ENCODE peak calls at places on chromosomes 13 and 19, in four cellular contexts. One of them, this sample, is unnamed.

GRCh38 chr19:823565-824121 is 1.9 kb upstream of the PLPPR3 start:
- DNase-seq in GM12891: no peak
- DNase-seq in K562: peak
- DNase-seq in GM12878: no peak
- DNase-seq in this sample: peak

GRCh38 chr19:28299649-28300048 is 913.3 kb downstream of the UQCRFS1 start:
- DNase-seq in GM12891: no peak
- DNase-seq in K562: no peak
- DNase-seq in GM12878: no peak
- DNase-seq in this sample: no peak

GRCh38 chr13:25848822-25849740 is 202.7 kb downstream of the SHISA2 start:
- DNase-seq in GM12891: no peak
- DNase-seq in K562: no peak
- DNase-seq in GM12878: no peak
- DNase-seq in this sample: no peak

GRCh38 chr13:110574161-110574560 is 12.6 kb upstream of the RAB20 start:
- DNase-seq in GM12891: no peak
- DNase-seq in K562: no peak
- DNase-seq in GM12878: no peak
- DNase-seq in this sample: no peak

GRCh38 chr13:89401209-89401810 is 1730.1 kb downstream of the SLITRK5 start:
- DNase-seq in GM12891: no peak
- DNase-seq in K562: no peak
- DNase-seq in GM12878: no peak
- DNase-seq in this sample: no peak

GRCh38 chr19:4523306-4524110 is 5.2 kb upstream of the PLIN4 start:
- DNase-seq in GM12891: no peak
- DNase-seq in K562: peak
- DNase-seq in GM12878: no peak
- DNase-seq in this sample: peak

GRCh38 chr13:113458218-113459065 is 5.2 kb upstream of the ADPRHL1 start:
- DNase-seq in GM12891: no peak
- DNase-seq in K562: peak
- DNase-seq in GM12878: no peak
- DNase-seq in this sample: no peak

GRCh38 chr19:54391589-54392061 is 23.6 kb upstream of the TTYH1 start:
- DNase-seq in GM12891: no peak
- DNase-seq in K562: no peak
- DNase-seq in GM12878: no peak
- DNase-seq in this sample: no peak

GRCh38 chr13:30120133-30120822 is 187.1 kb downstream of the KATNAL1 start:
- DNase-seq in GM12891: no peak
- DNase-seq in K562: no peak
- DNase-seq in GM12878: no peak
- DNase-seq in this sample: no peak

GRCh38 chr13:98681017-98681416 is 71.5 kb downstream of the SLC15A1 start:
- DNase-seq in GM12891: no peak
- DNase-seq in K562: no peak
- DNase-seq in GM12878: no peak
- DNase-seq in this sample: no peak

GRCh38 chr19:29759359-29759758 is 44.3 kb upstream of the C19orf12 start:
- DNase-seq in GM12891: no peak
- DNase-seq in K562: no peak
- DNase-seq in GM12878: no peak
- DNase-seq in this sample: no peak

GRCh38 chr19:33864311-33864850 is 67.7 kb downstream of the KCTD15 start:
- DNase-seq in GM12891: no peak
- DNase-seq in K562: no peak
- DNase-seq in GM12878: no peak
- DNase-seq in this sample: no peak

GRCh38 chr19:9309974-9310446 is 372 bp upstream of the ZNF699 start:
- DNase-seq in GM12891: no peak
- DNase-seq in K562: peak
- DNase-seq in GM12878: no peak
- DNase-seq in this sample: no peak

GRCh38 chr19:2540646-2541454 is 64.9 kb downstream of the GADD45B start:
- DNase-seq in GM12891: no peak
- DNase-seq in K562: no peak
- DNase-seq in GM12878: no peak
- DNase-seq in this sample: no peak

GRCh38 chr19:19140476-19140875 is 2.2 kb upstream of the TMEM161A start:
- DNase-seq in GM12891: no peak
- DNase-seq in K562: no peak
- DNase-seq in GM12878: no peak
- DNase-seq in this sample: no peak

GRCh38 chr19:1361601-1362384 is 21.9 kb upstream of the NDUFS7 start:
- DNase-seq in GM12891: no peak
- DNase-seq in K562: no peak
- DNase-seq in GM12878: no peak
- DNase-seq in this sample: no peak

GRCh38 chr13:114025432-114026127 is 51.7 kb upstream of the C13orf46 start:
- DNase-seq in GM12891: no peak
- DNase-seq in K562: no peak
- DNase-seq in GM12878: no peak
- DNase-seq in this sample: no peak

GRCh38 chr13:40141859-40142555 is 486.5 kb downstream of the COG6 start:
- DNase-seq in GM12891: no peak
- DNase-seq in K562: no peak
- DNase-seq in GM12878: no peak
- DNase-seq in this sample: no peak

GRCh38 chr19:23971598-23971997 is 56.9 kb downstream of the ZNF726 start:
- DNase-seq in GM12891: no peak
- DNase-seq in K562: no peak
- DNase-seq in GM12878: no peak
- DNase-seq in this sample: no peak

GRCh38 chr19:58385313-58386165 is 1.5 kb upstream of the RPS5 start:
- DNase-seq in GM12891: no peak
- DNase-seq in K562: no peak
- DNase-seq in GM12878: no peak
- DNase-seq in this sample: peak

GRCh38 chr13:37132211-37132610 is 26.7 kb upstream of the CSNK1A1L start:
- DNase-seq in GM12891: no peak
- DNase-seq in K562: no peak
- DNase-seq in GM12878: no peak
- DNase-seq in this sample: no peak

GRCh38 chr19:48959341-48960239 is 4.9 kb downstream of the BAX start:
- DNase-seq in GM12891: no peak
- DNase-seq in K562: no peak
- DNase-seq in GM12878: no peak
- DNase-seq in this sample: peak

GRCh38 chr19:29526730-29527499 is 1.1 kb downstream of the VSTM2B start:
- DNase-seq in GM12891: peak
- DNase-seq in K562: peak
- DNase-seq in GM12878: no peak
- DNase-seq in this sample: no peak

GRCh38 chr13:32001392-32001768 is 30.2 kb upstream of the FRY start:
- DNase-seq in GM12891: peak
- DNase-seq in K562: peak
- DNase-seq in GM12878: no peak
- DNase-seq in this sample: peak

GRCh38 chr13:40591091-40591490 is 75.3 kb downstream of the FOXO1 start:
- DNase-seq in GM12891: no peak
- DNase-seq in K562: no peak
- DNase-seq in GM12878: no peak
- DNase-seq in this sample: no peak

GRCh38 chr19:41993612-41994483 is at the start of gene ATP1A3:
- DNase-seq in GM12891: peak
- DNase-seq in K562: peak
- DNase-seq in GM12878: no peak
- DNase-seq in this sample: peak

GRCh38 chr13:110511509-110512181 is 49.9 kb downstream of the RAB20 start:
- DNase-seq in GM12891: no peak
- DNase-seq in K562: peak
- DNase-seq in GM12878: no peak
- DNase-seq in this sample: no peak

GRCh38 chr13:36143768-36144167 is 12.6 kb upstream of the DCLK1 start:
- DNase-seq in GM12891: no peak
- DNase-seq in K562: no peak
- DNase-seq in GM12878: no peak
- DNase-seq in this sample: no peak

GRCh38 chr13:98174321-98174720 is 2.7 kb downstream of the RNF113B start:
- DNase-seq in GM12891: no peak
- DNase-seq in K562: no peak
- DNase-seq in GM12878: no peak
- DNase-seq in this sample: no peak

GRCh38 chr13:42214445-42214844 is 57.5 kb upstream of the AKAP11 start:
- DNase-seq in GM12891: no peak
- DNase-seq in K562: no peak
- DNase-seq in GM12878: no peak
- DNase-seq in this sample: no peak

GRCh38 chr13:36445278-36445677 is 13.0 kb downstream of the CCNA1 start:
- DNase-seq in GM12891: no peak
- DNase-seq in K562: no peak
- DNase-seq in GM12878: no peak
- DNase-seq in this sample: peak

GRCh38 chr13:90868321-90868920 is 479.1 kb upstream of the MIR17HG start:
- DNase-seq in GM12891: no peak
- DNase-seq in K562: peak
- DNase-seq in GM12878: no peak
- DNase-seq in this sample: no peak

GRCh38 chr19:30222428-30222873 is 149.7 kb upstream of the ZNF536 start:
- DNase-seq in GM12891: no peak
- DNase-seq in K562: peak
- DNase-seq in GM12878: no peak
- DNase-seq in this sample: no peak

GRCh38 chr19:9721861-9722260 is 46.7 kb downstream of the ZNF846 start:
- DNase-seq in GM12891: no peak
- DNase-seq in K562: no peak
- DNase-seq in GM12878: peak
- DNase-seq in this sample: peak

GRCh38 chr13:99196466-99197256 is 4.0 kb upstream of the UBAC2 start:
- DNase-seq in GM12891: no peak
- DNase-seq in K562: no peak
- DNase-seq in GM12878: no peak
- DNase-seq in this sample: no peak

GRCh38 chr13:102847272-102848234 is 1.7 kb downstream of the ERCC5 start:
- DNase-seq in GM12891: no peak
- DNase-seq in K562: no peak
- DNase-seq in GM12878: no peak
- DNase-seq in this sample: no peak

GRCh38 chr19:2374808-2375207 is 14.7 kb downstream of the TMPRSS9 start:
- DNase-seq in GM12891: no peak
- DNase-seq in K562: no peak
- DNase-seq in GM12878: no peak
- DNase-seq in this sample: no peak

GRCh38 chr19:40610396-40611064 is 9.4 kb downstream of the LTBP4 start:
- DNase-seq in GM12891: no peak
- DNase-seq in K562: no peak
- DNase-seq in GM12878: no peak
- DNase-seq in this sample: peak
- TF ChIP-seq SPI1 in GM12891: no peak
- TF ChIP-seq SPI1 in K562: no peak
- TF ChIP-seq SPI1 in GM12878: no peak
- TF ChIP-seq SPI1 in this sample: no peak

GRCh38 chr19:6710273-6711077 is 10.0 kb downstream of the C3 start:
- DNase-seq in GM12891: no peak
- DNase-seq in K562: peak
- DNase-seq in GM12878: no peak
- DNase-seq in this sample: no peak
- TF ChIP-seq SPI1 in GM12891: no peak
- TF ChIP-seq SPI1 in K562: no peak
- TF ChIP-seq SPI1 in GM12878: no peak
- TF ChIP-seq SPI1 in this sample: no peak

GRCh38 chr13:49253310-49253709 is 5.6 kb downstream of the CDADC1 start:
- DNase-seq in GM12891: no peak
- DNase-seq in K562: no peak
- DNase-seq in GM12878: no peak
- DNase-seq in this sample: peak

GRCh38 chr13:49246850-49247721 is 639 bp upstream of the CDADC1 start:
- DNase-seq in GM12891: no peak
- DNase-seq in K562: no peak
- DNase-seq in GM12878: no peak
- DNase-seq in this sample: no peak

GRCh38 chr13:49253997-49254396 is 6.3 kb downstream of the CDADC1 start:
- DNase-seq in GM12891: no peak
- DNase-seq in K562: no peak
- DNase-seq in GM12878: no peak
- DNase-seq in this sample: no peak

GRCh38 chr13:49247722-49248432 is at the start of gene CDADC1:
- DNase-seq in GM12891: peak
- DNase-seq in K562: peak
- DNase-seq in GM12878: peak
- DNase-seq in this sample: peak

DNA sequence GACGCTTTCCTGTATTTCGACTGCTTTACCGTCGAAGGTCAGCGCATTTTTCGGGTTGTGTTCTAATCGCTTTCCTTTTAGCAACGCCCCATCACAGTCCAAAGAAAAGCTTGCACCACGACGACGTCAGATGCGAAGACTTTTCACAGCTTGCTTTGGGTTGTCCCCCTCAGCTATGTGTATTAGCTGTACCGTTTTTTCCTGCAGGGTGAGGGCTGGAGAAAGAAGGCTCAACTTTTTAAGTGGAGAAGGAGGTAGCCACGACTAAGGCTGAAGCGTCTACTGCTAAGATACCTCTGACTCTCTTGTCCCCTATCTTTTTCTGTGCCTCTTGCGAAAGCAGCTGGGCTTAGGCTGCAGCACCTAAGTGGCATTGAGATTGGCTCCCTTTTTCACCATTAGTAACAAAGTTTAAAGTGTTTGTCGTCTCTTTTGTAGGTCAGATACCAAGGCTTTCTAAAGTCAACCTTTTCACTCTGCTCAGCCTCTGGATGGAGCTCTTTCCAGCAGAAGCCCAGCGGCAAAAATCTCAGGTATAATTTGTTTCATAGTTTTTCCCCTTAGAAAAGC is 793 bp downstream of the CDADC1 start:
- DNase-seq in GM12891: no peak
- DNase-seq in K562: no peak
- DNase-seq in GM12878: no peak
- DNase-seq in this sample: no peak
- TF ChIP-seq SPI1 in GM12891: no peak
- TF ChIP-seq SPI1 in K562: no peak
- TF ChIP-seq SPI1 in GM12878: no peak
- TF ChIP-seq SPI1 in this sample: no peak

DNA sequence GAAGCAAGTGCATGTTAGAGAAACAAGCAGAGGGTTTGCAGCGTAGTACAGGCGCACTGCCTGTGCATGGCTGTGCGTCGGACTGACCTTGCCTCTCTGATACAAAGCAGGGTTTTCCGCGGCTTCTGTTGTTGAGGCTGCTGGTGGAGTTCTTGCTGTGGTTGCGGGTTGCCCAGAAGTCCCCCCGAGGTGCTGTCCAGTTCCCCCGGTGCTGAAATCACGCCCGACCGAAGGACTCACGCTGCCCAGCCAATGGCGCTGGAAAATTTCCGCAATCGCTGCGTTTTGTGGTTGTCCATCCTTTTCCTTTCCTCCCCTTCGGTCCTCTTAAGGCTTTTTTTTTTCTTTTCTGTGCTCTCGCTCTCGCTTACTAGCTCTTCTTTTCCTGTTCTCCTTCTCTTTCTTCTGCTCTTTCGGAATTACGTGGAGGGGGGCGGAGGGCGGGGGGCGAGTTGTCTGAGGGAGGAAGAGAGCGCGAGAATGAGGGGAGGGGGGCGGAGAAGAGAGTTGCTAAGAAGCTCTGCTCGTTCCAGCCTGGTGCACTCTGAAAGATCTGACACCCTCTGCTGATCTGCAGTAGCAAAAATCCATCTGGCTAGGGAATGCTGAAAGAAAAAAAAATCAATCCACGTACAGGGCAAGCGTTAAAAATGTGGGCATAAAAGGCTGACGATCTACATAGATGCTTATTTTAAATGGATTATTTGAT is at the start of gene SLITRK1:
- DNase-seq in GM12891: peak
- DNase-seq in K562: no peak
- DNase-seq in GM12878: peak
- DNase-seq in this sample: no peak
- TF ChIP-seq SPI1 in GM12891: no peak
- TF ChIP-seq SPI1 in K562: no peak
- TF ChIP-seq SPI1 in GM12878: no peak
- TF ChIP-seq SPI1 in this sample: no peak

This sample was measured in HL-60.